ENCODE peak calls at places on chromosomes 7 and 10, in six cellular contexts. Y is K562, X is SK-N-SH, J is GM12878, P is HCT116, R is HepG2. N is an unnamed sample.
A peak's percentile ranks its signal among the peaks of the same experiment; 100 is the strongest.

GRCh38 chr10:86642499-86642898 is 11.8 kb upstream of the OPN4 start:
- DNase-seq in J (no peak), Y (peak; percentile 6), X (peak; percentile 8), R (no peak), P (no peak), N (no peak)

GRCh38 chr7:138226001-138226476 is 149.8 kb downstream of the AKR1D1 start:
- DNase-seq in P (no peak), X (peak; percentile 48), Y (no peak), R (peak; percentile 59), J (no peak), N (no peak)

GRCh38 chr10:100245484-100246220 is 16.3 kb upstream of the CHUK start:
- DNase-seq in Y (no peak), R (no peak), X (no peak), J (no peak), P (no peak), N (no peak)

GRCh38 chr10:86905429-86905828 is 52.0 kb downstream of the MMRN2 start:
- DNase-seq in J (no peak), R (no peak), P (no peak), Y (no peak), X (no peak), N (no peak)

GRCh38 chr7:6015917-6016652 is 7.0 kb downstream of the AIMP2 start:
- DNase-seq in J (no peak), Y (no peak), X (no peak), R (no peak), P (no peak), N (peak; percentile 28)

GRCh38 chr7:46369933-46370654 is 449.0 kb upstream of the IGFBP3 start:
- DNase-seq in X (no peak), R (no peak), P (peak; percentile 7), J (no peak), Y (no peak), N (no peak)

GRCh38 chr7:107837145-107837512 is 34.1 kb upstream of the SLC26A3 start:
- DNase-seq in Y (no peak), J (no peak), R (no peak), X (no peak), P (no peak), N (no peak)

GRCh38 chr7:138934861-138935260 is 46.3 kb downstream of the KIAA1549 start:
- DNase-seq in X (peak; percentile 67), Y (no peak), P (no peak), R (peak; percentile 14), J (no peak), N (peak; percentile 27)

GRCh38 chr10:35217458-35217857 is 90.8 kb downstream of the CREM start:
- DNase-seq in J (no peak), X (no peak), Y (no peak), P (no peak), R (no peak), N (no peak)

GRCh38 chr10:16799621-16800020 is 17.6 kb downstream of the RSU1 start:
- DNase-seq in X (no peak), R (no peak), P (no peak), J (peak; percentile 45), Y (no peak), N (no peak)

GRCh38 chr10:7417103-7417623 is 6.3 kb upstream of the SFMBT2 start:
- DNase-seq in P (peak; percentile 18), J (no peak), R (no peak), Y (no peak), X (no peak), N (no peak)

GRCh38 chr7:101169838-101170531 is 4.6 kb upstream of the VGF start:
- DNase-seq in J (no peak), X (peak; percentile 94), Y (peak; percentile 77), P (no peak), R (peak; percentile 31), N (no peak)

GRCh38 chr10:71782917-71783490 is 9.7 kb upstream of the VSIR start:
- DNase-seq in X (no peak), P (no peak), J (no peak), R (no peak), Y (no peak), N (no peak)

GRCh38 chr7:128356546-128357365 is 4.7 kb downstream of the PRRT4 start:
- DNase-seq in R (no peak), X (peak; percentile 75), Y (no peak), P (no peak), J (no peak), N (no peak)

GRCh38 chr10:90007226-90007625 is 305.8 kb downstream of the KIF20B start:
- DNase-seq in Y (no peak), X (no peak), P (no peak), J (no peak), R (no peak), N (no peak)

GRCh38 chr7:117036034-117036669 is 82.9 kb downstream of the ST7 start:
- DNase-seq in J (no peak), Y (no peak), R (no peak), X (no peak), P (no peak), N (no peak)

GRCh38 chr7:137245890-137246289 is 97.6 kb downstream of the PTN start:
- DNase-seq in R (no peak), P (no peak), X (no peak), Y (no peak), J (no peak), N (no peak)

GRCh38 chr7:145088111-145088745 is 252.4 kb upstream of the TPK1 start:
- DNase-seq in Y (no peak), R (no peak), P (no peak), J (no peak), X (no peak), N (no peak)

GRCh38 chr10:128062331-128062730 is 63.9 kb downstream of the MKI67 start:
- DNase-seq in J (no peak), Y (no peak), X (peak; percentile 55), R (no peak), P (no peak), N (no peak)

GRCh38 chr10:128064615-128065580 is 61.3 kb downstream of the MKI67 start:
- DNase-seq in X (no peak), P (no peak), J (peak; percentile 80), Y (no peak), R (no peak), N (no peak)

GRCh38 chr10:128062837-128063563 is 63.2 kb downstream of the MKI67 start:
- DNase-seq in R (no peak), J (peak; percentile 48), X (no peak), P (no peak), Y (no peak), N (no peak)

GRCh38 chr10:128065881-128066534 is 60.2 kb downstream of the MKI67 start:
- DNase-seq in P (no peak), J (no peak), R (no peak), X (no peak), Y (no peak), N (no peak)

DNA sequence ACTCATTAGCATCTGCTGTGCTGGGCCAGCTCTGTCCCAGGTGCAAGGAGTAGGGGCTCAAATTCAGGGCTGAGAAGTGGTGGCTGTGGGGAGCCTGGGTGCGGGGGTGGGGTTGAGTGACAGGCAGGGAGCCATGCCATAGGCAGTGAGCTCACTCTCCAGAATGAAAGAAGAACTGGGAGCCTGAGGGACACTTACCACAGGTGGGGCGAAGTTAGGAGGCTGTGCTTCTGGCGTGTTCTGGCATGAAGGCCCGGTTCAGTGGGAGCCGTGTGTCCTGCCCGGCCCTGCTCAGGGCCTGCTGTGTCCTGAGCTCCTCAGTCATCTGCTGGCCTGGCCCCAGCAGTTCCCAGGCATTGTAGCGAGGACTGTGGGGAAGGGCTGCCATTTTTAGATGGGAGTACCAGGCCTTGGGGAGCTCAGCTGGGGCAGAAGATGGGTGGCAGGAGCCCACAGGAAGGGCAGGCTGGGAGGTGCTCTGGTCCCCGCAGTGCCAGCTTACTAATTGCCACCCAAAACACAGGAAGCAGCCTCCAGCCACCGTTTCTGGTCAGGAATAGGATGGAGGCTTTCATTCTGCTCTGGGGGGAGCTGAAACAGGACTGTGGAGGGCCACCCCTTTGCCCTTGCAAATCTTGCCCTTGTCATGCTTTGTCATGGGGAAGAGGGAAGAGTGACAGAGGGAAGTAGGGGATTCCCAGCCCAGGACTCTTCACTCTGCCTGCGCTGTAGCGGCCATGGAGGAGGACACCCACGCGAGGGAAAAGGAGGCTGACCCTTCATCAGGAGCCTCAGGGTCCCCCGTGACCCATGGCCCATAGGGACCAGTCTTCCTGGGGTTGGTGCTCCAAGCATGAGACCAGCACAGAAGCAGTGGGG is 62.2 kb downstream of the MKI67 start:
- DNase-seq in P (no peak), X (no peak), J (no peak), Y (no peak), R (no peak), N (no peak)
- TF ChIP-seq SIN3A in P (no peak), X (no peak), J (no peak), Y (no peak), R (no peak), N (no peak)

DNA sequence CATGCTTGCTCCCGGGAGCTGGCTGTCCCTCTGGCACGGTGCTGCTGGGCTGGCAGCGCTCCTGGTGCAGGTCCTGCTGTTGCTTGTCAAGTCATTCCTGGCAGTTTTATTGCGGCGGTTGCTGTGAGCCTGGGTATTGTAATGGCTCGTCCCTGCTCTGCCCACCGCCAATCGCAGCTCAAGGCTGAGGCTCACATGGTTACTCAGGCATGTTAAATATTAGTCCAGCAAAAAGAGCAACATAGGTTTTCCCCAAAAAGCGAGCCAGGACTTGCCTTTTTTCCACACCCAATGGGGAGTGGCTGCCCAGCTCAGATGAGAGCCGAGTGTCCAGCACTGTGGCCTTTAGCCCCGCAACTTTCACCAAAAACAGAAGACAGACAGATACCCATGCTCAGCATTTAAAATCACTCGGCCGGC is 492.9 kb upstream of the FOXK1 start:
- DNase-seq in Y (no peak), R (no peak), X (peak; percentile 89), J (no peak), P (no peak), N (no peak)
- TF ChIP-seq REST in Y (no peak), R (no peak), X (no peak), J (no peak), P (no peak), N (no peak)

DNA sequence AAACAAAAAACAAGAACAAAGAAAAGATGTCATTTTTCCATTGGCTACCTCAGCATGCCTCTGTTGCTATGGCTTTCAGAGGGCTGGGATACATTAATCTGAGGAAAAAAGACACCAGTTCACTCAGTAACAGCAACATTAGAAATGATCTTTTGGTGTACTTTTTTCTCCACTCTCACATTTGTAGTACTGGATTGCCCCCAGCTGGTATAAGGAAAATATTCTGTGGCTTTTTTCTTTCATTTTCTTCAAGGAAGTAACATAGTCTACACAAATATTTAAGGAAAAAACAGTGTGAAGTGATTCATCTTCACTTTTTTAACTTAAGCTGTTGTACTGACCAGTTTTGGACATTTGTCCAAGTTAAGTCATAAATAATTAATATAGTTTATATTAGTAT is 482.3 kb downstream of the SORCS1 start:
- DNase-seq in R (no peak), X (no peak), P (no peak), Y (no peak), J (no peak), N (no peak)
- TF ChIP-seq CTCF in R (no peak), X (no peak), P (no peak), Y (no peak), J (no peak), N (no peak)

GRCh38 chr10:123549761-123550454 is 116.2 kb upstream of the GPR26 start:
- DNase-seq in R (no peak), X (no peak), J (no peak), P (no peak), Y (no peak), N (no peak)

GRCh38 chr10:123544986-123545385 is 121.2 kb upstream of the GPR26 start:
- DNase-seq in Y (no peak), P (no peak), J (no peak), X (no peak), R (no peak), N (no peak)

GRCh38 chr10:123551259-123551658 is 114.9 kb upstream of the GPR26 start:
- DNase-seq in J (no peak), Y (no peak), P (no peak), R (no peak), X (no peak), N (no peak)

GRCh38 chr10:123550680-123551096 is 115.5 kb upstream of the GPR26 start:
- DNase-seq in J (no peak), P (no peak), X (no peak), Y (no peak), R (no peak), N (no peak)

GRCh38 chr10:123548779-123549178 is 117.4 kb upstream of the GPR26 start:
- DNase-seq in Y (no peak), R (no peak), P (no peak), J (no peak), X (no peak), N (no peak)
- TF ChIP-seq SIN3A in Y (no peak), R (no peak), P (no peak), J (no peak), X (no peak), N (no peak)

N was measured in Panc1.